ENCODE peak calls at places on chromosomes 12 and 14, in ten cellular contexts. U is omental fat pad; E is A549; F is foreskin fibroblast; C is CD4-positive, alpha-beta T cell; V is GM06990; O is tibial artery; B is mesothelial cell of epicardium; M is psoas muscle; D is MCF 10A. N is an unnamed sample.

GRCh38 chr14:92437309-92437708 is 76.3 kb upstream of the RIN3 start:
- DNase-seq in U (no peak), E (no peak), F (no peak), C (no peak), V (no peak), O (no peak), B (no peak), M (no peak), D (no peak), N (no peak)

GRCh38 chr14:86372402-86372801 is 842.5 kb downstream of the FLRT2 start:
- DNase-seq in U (no peak), E (no peak), F (no peak), C (no peak), V (no peak), O (no peak), B (no peak), M (no peak), D (no peak), N (no peak)

GRCh38 chr12:1936406-1937320 is 18.2 kb upstream of the CACNA2D4 start:
- DNase-seq in U (no peak), E (peak; percentile 13), F (peak; percentile 73), C (no peak), V (no peak), O (peak; percentile 63), B (no peak), M (peak; percentile 90), D (peak; percentile 54), N (no peak)

GRCh38 chr14:72753879-72754400 is 140.0 kb downstream of the DPF3 start:
- DNase-seq in U (no peak), E (no peak), F (no peak), C (no peak), V (no peak), O (no peak), B (no peak), M (no peak), D (no peak), N (no peak)

GRCh38 chr14:41144370-41144769 is 462.3 kb upstream of the LRFN5 start:
- DNase-seq in U (no peak), E (no peak), F (no peak), C (no peak), V (no peak), O (no peak), B (no peak), M (no peak), D (peak; percentile 64), N (no peak)

GRCh38 chr12:9132008-9132535 is 16.4 kb upstream of the A2M start:
- DNase-seq in U (no peak), E (no peak), F (no peak), C (no peak), V (no peak), O (no peak), B (no peak), M (no peak), D (no peak), N (no peak)

GRCh38 chr12:54723653-54724256 is 75.6 kb upstream of the DCD start:
- DNase-seq in U (no peak), E (no peak), F (peak; percentile 31), C (no peak), V (no peak), O (no peak), B (no peak), M (no peak), D (peak; percentile 60), N (no peak)

GRCh38 chr12:83245156-83245555 is 558.5 kb downstream of the TMTC2 start:
- DNase-seq in U (no peak), E (no peak), F (no peak), C (no peak), V (no peak), O (no peak), B (no peak), M (no peak), D (no peak), N (no peak)

GRCh38 chr12:68479261-68479581 is 131.5 kb upstream of the RAP1B start:
- DNase-seq in U (no peak), E (no peak), F (peak; percentile 78), C (no peak), V (no peak), O (no peak), B (no peak), M (no peak), D (no peak), N (no peak)

GRCh38 chr12:48023386-48023785 is 19.1 kb upstream of the COL2A1 start:
- DNase-seq in U (no peak), E (no peak), F (no peak), C (no peak), V (no peak), O (no peak), B (no peak), M (no peak), D (no peak), N (no peak)

GRCh38 chr12:101806280-101806679 is 24.5 kb downstream of the GNPTAB start:
- DNase-seq in U (no peak), E (no peak), F (no peak), C (no peak), V (no peak), O (no peak), B (no peak), M (no peak), D (no peak), N (no peak)

GRCh38 chr12:51012570-51013236 is 13.5 kb downstream of the SLC11A2 start:
- DNase-seq in U (no peak), E (no peak), F (no peak), C (no peak), V (no peak), O (no peak), B (no peak), M (no peak), D (no peak), N (no peak)

GRCh38 chr14:79514700-79515099 is 696.6 kb downstream of the DIO2 start:
- DNase-seq in U (no peak), E (no peak), F (peak; percentile 4), C (no peak), V (no peak), O (no peak), B (no peak), M (no peak), D (no peak), N (no peak)

GRCh38 chr12:6383572-6384498 is at the start of gene LTBR:
- DNase-seq in U (peak; percentile 75), E (peak; percentile 83), F (peak; percentile 99), C (no peak), V (no peak), O (peak; percentile 97), B (peak; percentile 87), M (peak; percentile 98), D (peak; percentile 96), N (no peak)

GRCh38 chr12:53326460-53327185 is 5.2 kb upstream of the AAAS start:
- DNase-seq in U (no peak), E (no peak), F (no peak), C (no peak), V (no peak), O (no peak), B (no peak), M (peak; percentile 6), D (no peak), N (no peak)

GRCh38 chr12:89528434-89528833 is 2.6 kb upstream of the POC1B start:
- DNase-seq in U (no peak), E (no peak), F (no peak), C (no peak), V (no peak), O (no peak), B (no peak), M (no peak), D (no peak), N (no peak)

GRCh38 chr14:77478796-77479195 is 19.8 kb downstream of the ISM2 start:
- DNase-seq in U (no peak), E (no peak), F (no peak), C (no peak), V (peak; percentile 30), O (no peak), B (no peak), M (no peak), D (no peak), N (no peak)

GRCh38 chr12:8078400-8078799 is 3.7 kb upstream of the NECAP1 start:
- DNase-seq in U (no peak), E (no peak), F (peak; percentile 88), C (peak; percentile 54), V (no peak), O (no peak), B (no peak), M (no peak), D (peak; percentile 57), N (no peak)
- TF ChIP-seq CTCF in U (no peak), E (peak; percentile 37), F (peak; percentile 54), C (peak; percentile 70), V (peak; percentile 33), O (no peak), B (peak; percentile 47), M (peak; percentile 33), D (peak; percentile 45), N (peak; percentile 39)

GRCh38 chr12:43675048-43675904 is 83.3 kb downstream of the PUS7L start:
- DNase-seq in U (no peak), E (no peak), F (no peak), C (no peak), V (no peak), O (no peak), B (no peak), M (no peak), D (no peak), N (no peak)

DNA sequence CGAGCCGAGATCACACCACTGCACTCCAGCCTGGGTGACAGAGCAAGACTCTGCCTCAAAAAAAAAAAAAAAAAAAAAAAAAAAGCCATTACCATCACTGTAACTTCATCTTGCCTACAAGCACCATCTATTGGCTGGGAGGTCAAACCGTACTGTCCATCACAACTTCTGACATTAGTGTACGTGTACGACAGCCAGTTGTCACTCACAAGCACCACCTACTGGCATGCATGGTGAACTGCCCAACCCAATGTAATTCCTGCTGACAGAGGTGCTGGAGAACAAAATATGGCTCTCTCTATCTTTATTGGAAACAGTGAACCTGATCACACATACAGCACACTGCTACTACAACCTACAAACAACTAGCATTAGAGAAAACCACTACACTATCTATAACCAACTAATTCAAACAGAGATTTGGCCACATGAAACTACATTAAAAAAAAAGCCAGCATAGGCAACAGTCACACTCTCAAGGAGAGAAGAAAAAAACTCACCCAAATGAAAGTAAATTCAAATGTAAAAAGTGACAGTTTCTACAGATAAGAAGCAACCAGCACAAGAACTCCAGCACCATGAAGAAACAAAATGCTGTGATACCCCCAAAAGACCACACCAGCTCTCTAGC is 82.3 kb downstream of the PUS7L start:
- DNase-seq in U (no peak), E (peak; percentile 15), F (peak; percentile 9), C (no peak), V (peak; percentile 9), O (no peak), B (no peak), M (no peak), D (peak; percentile 59), N (no peak)
- TF ChIP-seq CTCF in U (no peak), E (peak; percentile 30), F (peak; percentile 51), C (no peak), V (peak; percentile 78), O (no peak), B (peak; percentile 20), M (peak; percentile 12), D (peak; percentile 34), N (peak; percentile 40)

GRCh38 chr12:74415633-74416032 is 122.0 kb upstream of the ATXN7L3B start:
- DNase-seq in U (no peak), E (peak; percentile 36), F (peak; percentile 15), C (no peak), V (no peak), O (no peak), B (no peak), M (no peak), D (peak; percentile 46), N (no peak)
- TF ChIP-seq CTCF in U (no peak), E (peak; percentile 78), F (peak; percentile 41), C (no peak), V (peak; percentile 50), O (no peak), B (peak; percentile 71), M (peak; percentile 14), D (peak; percentile 54), N (peak; percentile 45)

GRCh38 chr12:92244036-92244435 is 98.4 kb upstream of the BTG1 start:
- DNase-seq in U (no peak), E (no peak), F (peak; percentile 78), C (no peak), V (no peak), O (peak; percentile 40), B (no peak), M (no peak), D (peak; percentile 25), N (no peak)
- TF ChIP-seq CTCF in U (no peak), E (no peak), F (no peak), C (no peak), V (no peak), O (peak; percentile 29), B (no peak), M (no peak), D (no peak), N (no peak)